ENCODE peak calls at places on chromosomes 4 and X, in five cellular contexts. K is HepG2, T is K562, A is GM12878, C is SK-N-SH. Q is an unnamed sample.

GRCh38 chr4:64729561-64729960 is 320.3 kb upstream of the TECRL start:
- DNase-seq in K (no peak), T (no peak), A (no peak), C (no peak), Q (no peak)

GRCh38 chr4:150297861-150298474 is 219.7 kb downstream of the DCLK2 start:
- DNase-seq in K (peak), T (peak), A (peak), C (peak), Q (peak)

GRCh38 chr4:36187723-36188333 is 56.5 kb downstream of the ARAP2 start:
- DNase-seq in K (peak), T (no peak), A (no peak), C (no peak), Q (peak)

GRCh38 chr4:158450741-158451140 is 70.9 kb upstream of the RXFP1 start:
- DNase-seq in K (no peak), T (no peak), A (no peak), C (no peak), Q (no peak)

GRCh38 chrX:63281465-63281864 is 69.7 kb downstream of the SPIN4 start:
- DNase-seq in K (no peak), T (no peak), A (no peak), C (no peak), Q (no peak)

GRCh38 chr4:7539659-7540058 is 104.9 kb upstream of the PSAPL1 start:
- DNase-seq in K (peak), T (peak), A (no peak), C (peak), Q (no peak)

GRCh38 chr4:52997132-52997416 is 135.0 kb downstream of the RASL11B start:
- DNase-seq in K (no peak), T (no peak), A (no peak), C (no peak), Q (no peak)

GRCh38 chrX:64093761-64094160 is 111.7 kb downstream of the AMER1 start:
- DNase-seq in K (no peak), T (no peak), A (no peak), C (peak), Q (peak)

GRCh38 chr4:14681330-14681729 is 321.0 kb upstream of the CPEB2 start:
- DNase-seq in K (no peak), T (no peak), A (no peak), C (peak), Q (no peak)

GRCh38 chrX:68249904-68250303 is 183.4 kb downstream of the OPHN1 start:
- DNase-seq in K (no peak), T (no peak), A (no peak), C (no peak), Q (no peak)

GRCh38 chr4:183337833-183338232 is 15.6 kb upstream of the CLDN24 start:
- DNase-seq in K (no peak), T (no peak), A (no peak), C (no peak), Q (no peak)

GRCh38 chrX:135632353-135632752 is 81.1 kb upstream of the CT45A1 start:
- DNase-seq in K (no peak), T (no peak), A (peak), C (no peak), Q (no peak)

GRCh38 chrX:149825424-149825823 is 43.7 kb downstream of the MAGEA9 start:
- DNase-seq in K (peak), T (no peak), A (no peak), C (peak), Q (no peak)

GRCh38 chrX:47918274-47918673 is 81.6 kb downstream of the ZNF81 start:
- DNase-seq in K (no peak), T (no peak), A (no peak), C (no peak), Q (no peak)

GRCh38 chr4:94452476-94453300 is 946 bp downstream of the PDLIM5 start:
- DNase-seq in K (peak), T (peak), A (no peak), C (peak), Q (peak)

GRCh38 chr4:37542749-37543148 is 143.4 kb downstream of the RELL1 start:
- DNase-seq in K (no peak), T (no peak), A (no peak), C (no peak), Q (no peak)

GRCh38 chrX:136260801-136261200 is 9.6 kb upstream of the MAP7D3 start:
- DNase-seq in K (no peak), T (no peak), A (no peak), C (no peak), Q (peak)

GRCh38 chrX:39576081-39576701 is 521.6 kb downstream of the BCOR start:
- DNase-seq in K (no peak), T (no peak), A (no peak), C (peak), Q (no peak)

GRCh38 chr4:176610594-176610993 is 182.1 kb downstream of the VEGFC start:
- DNase-seq in K (no peak), T (no peak), A (no peak), C (no peak), Q (no peak)

GRCh38 chrX:6203462-6204215 is 25.0 kb downstream of the NLGN4X start:
- DNase-seq in K (no peak), T (no peak), A (no peak), C (no peak), Q (no peak)

GRCh38 chr4:5893013-5893580 is at the start of gene CRMP1:
- DNase-seq in K (no peak), T (no peak), A (no peak), C (peak), Q (no peak)

GRCh38 chr4:99915449-99915848 is 21.2 kb upstream of the LAMTOR3 start:
- DNase-seq in K (no peak), T (no peak), A (no peak), C (no peak), Q (peak)

GRCh38 chr4:102344520-102344954 is 745 bp downstream of the SLC39A8 start:
- DNase-seq in K (no peak), T (peak), A (no peak), C (peak), Q (no peak)

GRCh38 chr4:110631582-110632505 is 9.0 kb upstream of the PITX2 start:
- DNase-seq in K (peak), T (peak), A (no peak), C (peak), Q (peak)

GRCh38 chrX:106481341-106481740 is 130.4 kb upstream of the RADX start:
- DNase-seq in K (peak), T (peak), A (peak), C (peak), Q (peak)

GRCh38 chrX:56798866-56799864 is 70.1 kb downstream of the NBDY start:
- DNase-seq in K (peak), T (no peak), A (no peak), C (peak), Q (no peak)

GRCh38 chr4:173990126-173990878 is 293.2 kb downstream of the FBXO8 start:
- DNase-seq in K (peak), T (no peak), A (no peak), C (no peak), Q (peak)

GRCh38 chr4:25941441-25941840 is 27.4 kb downstream of the SMIM20 start:
- DNase-seq in K (no peak), T (no peak), A (no peak), C (no peak), Q (peak)

GRCh38 chr4:25938251-25939186 is 24.5 kb downstream of the SMIM20 start:
- DNase-seq in K (no peak), T (no peak), A (peak), C (no peak), Q (peak)

GRCh38 chr4:25936696-25937095 is 22.7 kb downstream of the SMIM20 start:
- DNase-seq in K (no peak), T (peak), A (no peak), C (no peak), Q (no peak)

GRCh38 chr4:25939330-25939729 is 25.3 kb downstream of the SMIM20 start:
- DNase-seq in K (no peak), T (no peak), A (no peak), C (no peak), Q (no peak)

GRCh38 chr4:25937801-25938200 is 23.8 kb downstream of the SMIM20 start:
- DNase-seq in K (no peak), T (no peak), A (no peak), C (no peak), Q (peak)
- TF ChIP-seq MXI1 in K (no peak), T (no peak), A (no peak), C (no peak), Q (no peak)

GRCh38 chr4:3449574-3450534 is 8.1 kb downstream of the HGFAC start:
- DNase-seq in K (no peak), T (no peak), A (no peak), C (no peak), Q (no peak)

GRCh38 chr4:3445829-3446545 is 4.2 kb downstream of the HGFAC start:
- DNase-seq in K (no peak), T (peak), A (no peak), C (no peak), Q (no peak)

GRCh38 chr4:3449047-3449573 is 7.3 kb downstream of the HGFAC start:
- DNase-seq in K (no peak), T (no peak), A (no peak), C (no peak), Q (no peak)

GRCh38 chr4:3446631-3447320 is 5.0 kb downstream of the HGFAC start:
- DNase-seq in K (no peak), T (no peak), A (no peak), C (no peak), Q (no peak)

DNA sequence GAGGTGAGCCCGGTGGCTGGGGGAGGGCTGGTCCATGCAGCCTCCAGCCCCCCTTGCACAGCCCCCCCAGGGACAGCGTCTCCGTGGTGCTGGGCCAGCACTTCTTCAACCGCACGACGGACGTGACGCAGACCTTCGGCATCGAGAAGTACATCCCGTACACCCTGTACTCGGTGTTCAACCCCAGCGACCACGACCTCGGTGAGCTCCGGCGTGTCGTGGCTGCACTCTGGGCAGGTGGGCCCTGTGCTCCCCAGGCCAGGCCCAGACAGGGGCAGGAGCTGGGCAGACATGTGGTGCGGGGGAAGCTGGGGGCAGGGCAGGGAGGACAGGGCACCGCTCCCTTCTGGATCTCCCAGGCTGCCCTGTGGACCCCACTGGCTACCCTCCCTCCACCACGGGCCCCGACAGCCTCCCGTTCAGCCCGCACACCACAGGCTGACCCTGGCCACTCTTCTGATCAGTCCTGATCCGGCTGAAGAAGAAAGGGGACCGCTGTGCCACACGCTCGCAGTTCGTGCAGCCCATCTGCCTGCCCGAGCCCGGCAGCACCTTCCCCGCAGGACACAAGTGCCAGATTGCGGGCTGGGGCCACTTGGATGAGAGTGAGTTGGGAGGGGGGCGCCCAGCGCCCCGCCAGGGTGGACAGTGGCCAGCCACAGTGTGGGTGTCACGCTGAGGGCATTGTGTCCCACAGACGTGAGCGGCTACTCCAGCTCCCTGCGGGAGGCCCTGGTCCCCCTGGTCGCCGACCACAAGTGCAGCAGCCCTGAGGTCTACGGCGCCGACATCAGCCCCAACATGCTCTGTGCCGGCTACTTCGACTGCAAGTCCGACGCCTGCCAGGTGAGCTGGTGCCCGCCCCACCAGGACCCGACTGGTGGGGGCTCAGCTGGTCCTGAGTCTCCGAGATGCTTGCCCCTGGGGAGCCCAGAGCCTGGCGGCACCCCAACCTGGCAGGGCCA is 5.9 kb downstream of the HGFAC start:
- DNase-seq in K (no peak), T (no peak), A (no peak), C (no peak), Q (no peak)
- TF ChIP-seq MXI1 in K (no peak), T (no peak), A (no peak), C (no peak), Q (no peak)

DNA sequence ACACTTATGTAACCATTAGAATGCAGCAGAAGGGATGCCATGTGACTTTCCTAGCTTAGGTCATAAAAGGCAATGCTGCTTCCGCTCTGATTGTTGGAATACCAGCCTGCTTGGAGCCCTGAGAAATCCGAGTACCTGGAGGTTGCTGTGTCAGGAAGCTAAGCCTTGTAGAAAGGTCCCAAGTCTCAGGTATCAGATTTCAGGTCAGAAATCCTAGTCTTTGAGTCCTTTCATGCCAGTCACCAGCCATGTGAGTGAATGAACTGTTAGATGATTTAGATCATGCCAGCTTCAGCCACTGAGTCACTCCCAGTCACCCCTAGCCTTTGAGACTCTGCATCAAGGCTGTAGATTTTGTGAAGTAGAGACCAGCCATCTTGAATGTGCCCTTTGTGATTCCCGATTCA is 23.5 kb downstream of the RAP1GDS1 start:
- DNase-seq in K (no peak), T (no peak), A (no peak), C (no peak), Q (peak)
- TF ChIP-seq MXI1 in K (no peak), T (no peak), A (no peak), C (no peak), Q (no peak)

DNA sequence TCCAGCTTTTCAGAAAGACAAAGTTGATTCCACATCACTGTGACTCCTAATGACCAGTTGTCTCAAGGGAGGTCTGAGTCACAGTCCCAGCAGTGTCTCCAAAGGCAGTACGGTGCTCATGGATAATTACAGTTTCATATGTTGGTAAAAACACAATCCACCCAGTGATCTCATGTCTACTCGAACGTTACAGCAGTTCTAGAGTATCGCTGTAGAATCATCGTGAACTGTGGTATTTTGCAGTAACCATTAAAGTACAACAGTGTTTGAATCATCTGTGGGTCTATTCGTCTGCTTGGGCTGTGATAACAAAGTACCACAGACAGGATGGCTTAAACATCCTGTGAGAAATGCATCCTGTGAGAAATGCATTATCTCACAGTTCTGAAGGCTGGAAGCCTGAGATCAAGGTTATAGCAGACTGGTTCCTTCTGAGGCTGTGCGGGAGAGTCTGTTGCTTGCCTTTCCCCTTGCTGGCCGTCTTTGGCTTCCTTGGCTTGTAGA is 121.1 kb upstream of the SORBS2 start:
- DNase-seq in K (no peak), T (no peak), A (no peak), C (no peak), Q (peak)
- TF ChIP-seq MXI1 in K (no peak), T (no peak), A (no peak), C (no peak), Q (no peak)

DNA sequence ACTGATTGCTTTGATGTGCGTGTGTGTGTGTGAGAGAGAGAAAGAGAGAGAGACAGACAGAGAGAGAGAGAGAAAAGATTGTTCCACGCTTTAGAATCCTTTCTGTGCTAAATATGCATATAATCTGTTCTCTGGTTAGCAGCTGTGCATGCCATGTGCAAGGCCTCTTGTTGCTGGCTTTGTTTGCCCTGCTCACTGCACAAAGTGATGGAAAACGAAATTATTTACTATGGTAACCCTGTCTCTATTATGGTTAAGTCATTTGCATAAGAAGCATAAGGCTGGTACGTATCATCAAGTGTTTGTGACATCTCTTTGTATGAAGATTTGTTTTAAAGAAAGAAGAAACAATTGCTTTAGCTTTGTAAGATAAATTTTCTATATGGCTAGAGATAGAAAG is 190.2 kb upstream of the POF1B start:
- DNase-seq in K (no peak), T (no peak), A (no peak), C (no peak), Q (no peak)
- TF ChIP-seq MXI1 in K (no peak), T (no peak), A (no peak), C (no peak), Q (no peak)

DNA sequence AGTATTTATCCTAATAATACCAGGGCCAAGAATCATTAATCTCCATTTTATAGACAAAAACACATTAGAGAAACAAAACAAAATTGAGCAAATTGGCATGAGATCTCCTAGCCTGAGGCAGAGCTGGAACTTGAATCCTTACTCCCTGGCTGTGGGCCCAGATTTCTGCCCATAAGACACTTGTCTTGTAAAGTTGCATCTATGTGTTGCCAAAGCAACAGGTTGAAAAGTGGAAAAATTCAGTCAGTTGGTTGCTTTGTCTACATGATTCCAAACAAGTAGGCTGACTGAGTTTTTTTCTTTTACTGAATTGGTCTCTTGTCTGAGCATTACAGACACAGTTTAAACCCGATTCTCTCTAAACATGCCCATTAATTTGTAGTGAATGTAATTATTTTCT is 33.3 kb downstream of the GUCY2F start:
- DNase-seq in K (no peak), T (no peak), A (no peak), C (no peak), Q (no peak)
- TF ChIP-seq MXI1 in K (no peak), T (no peak), A (no peak), C (no peak), Q (no peak)

Q was measured in IMR-90.